ENCODE peak calls at places on chromosomes 1 and 21, in four cellular contexts. One of them, this sample, is unnamed.

GRCh38 chr1:17669866-17670451 is 85.2 kb upstream of the ACTL8 start:
- DNase-seq in activated CD4-positive, CD25-positive, alpha-beta regulatory T cell: no peak
- DNase-seq in EL: no peak
- DNase-seq in HT1080: no peak
- DNase-seq in this sample: no peak

GRCh38 chr21:45366931-45367401 is 38.0 kb upstream of the COL18A1 start:
- DNase-seq in activated CD4-positive, CD25-positive, alpha-beta regulatory T cell: no peak
- DNase-seq in EL: peak
- DNase-seq in HT1080: peak
- DNase-seq in this sample: no peak

GRCh38 chr1:202154766-202155477 is 5.5 kb downstream of the PTPN7 start:
- DNase-seq in activated CD4-positive, CD25-positive, alpha-beta regulatory T cell: no peak
- DNase-seq in EL: peak
- DNase-seq in HT1080: peak
- DNase-seq in this sample: peak

GRCh38 chr21:33406493-33406892 is 3.3 kb downstream of the IFNGR2 start:
- DNase-seq in activated CD4-positive, CD25-positive, alpha-beta regulatory T cell: no peak
- DNase-seq in EL: no peak
- DNase-seq in HT1080: no peak
- DNase-seq in this sample: no peak

GRCh38 chr1:178651742-178652141 is 73.3 kb upstream of the RALGPS2 start:
- DNase-seq in activated CD4-positive, CD25-positive, alpha-beta regulatory T cell: no peak
- DNase-seq in EL: no peak
- DNase-seq in HT1080: no peak
- DNase-seq in this sample: no peak

GRCh38 chr1:161771166-161771565 is 5.0 kb downstream of the ATF6 start:
- DNase-seq in activated CD4-positive, CD25-positive, alpha-beta regulatory T cell: no peak
- DNase-seq in EL: no peak
- DNase-seq in HT1080: no peak
- DNase-seq in this sample: no peak

GRCh38 chr21:42261832-42262200 is 42.9 kb downstream of the ABCG1 start:
- DNase-seq in activated CD4-positive, CD25-positive, alpha-beta regulatory T cell: no peak
- DNase-seq in EL: no peak
- DNase-seq in HT1080: no peak
- DNase-seq in this sample: no peak

GRCh38 chr1:197141556-197141955 is 4.9 kb downstream of the ASPM start:
- DNase-seq in activated CD4-positive, CD25-positive, alpha-beta regulatory T cell: no peak
- DNase-seq in EL: no peak
- DNase-seq in HT1080: no peak
- DNase-seq in this sample: no peak

GRCh38 chr1:23657659-23658275 is 33.8 kb upstream of the RPL11 start:
- DNase-seq in activated CD4-positive, CD25-positive, alpha-beta regulatory T cell: no peak
- DNase-seq in EL: peak
- DNase-seq in HT1080: peak
- DNase-seq in this sample: peak

GRCh38 chr1:218674280-218674773 is 329.2 kb downstream of the TGFB2 start:
- DNase-seq in activated CD4-positive, CD25-positive, alpha-beta regulatory T cell: no peak
- DNase-seq in EL: peak
- DNase-seq in HT1080: peak
- DNase-seq in this sample: peak

GRCh38 chr1:73359001-73359400 is 839.0 kb downstream of the LRRIQ3 start:
- DNase-seq in activated CD4-positive, CD25-positive, alpha-beta regulatory T cell: no peak
- DNase-seq in EL: no peak
- DNase-seq in HT1080: peak
- DNase-seq in this sample: no peak

GRCh38 chr1:3763351-3764125 is 9.0 kb upstream of the SMIM1 start:
- DNase-seq in activated CD4-positive, CD25-positive, alpha-beta regulatory T cell: no peak
- DNase-seq in EL: no peak
- DNase-seq in HT1080: no peak
- DNase-seq in this sample: no peak

GRCh38 chr1:42272920-42273319 is 62.1 kb downstream of the FOXJ3 start:
- DNase-seq in activated CD4-positive, CD25-positive, alpha-beta regulatory T cell: no peak
- DNase-seq in EL: no peak
- DNase-seq in HT1080: no peak
- DNase-seq in this sample: no peak

GRCh38 chr1:3135073-3135745 is 66.2 kb downstream of the PRDM16 start:
- DNase-seq in activated CD4-positive, CD25-positive, alpha-beta regulatory T cell: no peak
- DNase-seq in EL: no peak
- DNase-seq in HT1080: no peak
- DNase-seq in this sample: no peak

GRCh38 chr1:175481126-175482071 is 262.0 kb downstream of the TNR start:
- DNase-seq in activated CD4-positive, CD25-positive, alpha-beta regulatory T cell: no peak
- DNase-seq in EL: peak
- DNase-seq in HT1080: no peak
- DNase-seq in this sample: no peak

GRCh38 chr1:184752656-184753055 is 2.0 kb downstream of the EDEM3 start:
- DNase-seq in activated CD4-positive, CD25-positive, alpha-beta regulatory T cell: no peak
- DNase-seq in EL: no peak
- DNase-seq in HT1080: no peak
- DNase-seq in this sample: no peak

GRCh38 chr1:79822053-79822452 is 815.5 kb upstream of the ADGRL4 start:
- DNase-seq in activated CD4-positive, CD25-positive, alpha-beta regulatory T cell: no peak
- DNase-seq in EL: no peak
- DNase-seq in HT1080: no peak
- DNase-seq in this sample: no peak

GRCh38 chr1:226104671-226105121 is 42.2 kb downstream of the H3-3A start:
- DNase-seq in activated CD4-positive, CD25-positive, alpha-beta regulatory T cell: no peak
- DNase-seq in EL: peak
- DNase-seq in HT1080: peak
- DNase-seq in this sample: no peak

GRCh38 chr21:45336870-45337269 is 49.2 kb upstream of the POFUT2 start:
- DNase-seq in activated CD4-positive, CD25-positive, alpha-beta regulatory T cell: no peak
- DNase-seq in EL: peak
- DNase-seq in HT1080: peak
- DNase-seq in this sample: no peak

GRCh38 chr1:180787628-180788307 is 124.9 kb upstream of the KIAA1614 start:
- DNase-seq in activated CD4-positive, CD25-positive, alpha-beta regulatory T cell: no peak
- DNase-seq in EL: no peak
- DNase-seq in HT1080: no peak
- DNase-seq in this sample: no peak

GRCh38 chr1:221356693-221357092 is 385.2 kb downstream of the DUSP10 start:
- DNase-seq in activated CD4-positive, CD25-positive, alpha-beta regulatory T cell: no peak
- DNase-seq in EL: no peak
- DNase-seq in HT1080: no peak
- DNase-seq in this sample: no peak

GRCh38 chr1:17875171-17875881 is 120.2 kb downstream of the ACTL8 start:
- DNase-seq in activated CD4-positive, CD25-positive, alpha-beta regulatory T cell: no peak
- DNase-seq in EL: peak
- DNase-seq in HT1080: peak
- DNase-seq in this sample: no peak

GRCh38 chr1:207818971-207819451 is 67.2 kb downstream of the CD46 start:
- DNase-seq in activated CD4-positive, CD25-positive, alpha-beta regulatory T cell: no peak
- DNase-seq in EL: peak
- DNase-seq in HT1080: peak
- DNase-seq in this sample: no peak

GRCh38 chr1:28417441-28418277 is 48.1 kb downstream of the PHACTR4 start:
- DNase-seq in activated CD4-positive, CD25-positive, alpha-beta regulatory T cell: no peak
- DNase-seq in EL: peak
- DNase-seq in HT1080: peak
- DNase-seq in this sample: no peak

GRCh38 chr21:32771134-32771523 is 426 bp downstream of the PAXBP1 start:
- DNase-seq in activated CD4-positive, CD25-positive, alpha-beta regulatory T cell: peak
- DNase-seq in EL: peak
- DNase-seq in HT1080: no peak
- DNase-seq in this sample: peak

GRCh38 chr1:230772457-230773395 is 25.5 kb downstream of the CAPN9 start:
- DNase-seq in activated CD4-positive, CD25-positive, alpha-beta regulatory T cell: no peak
- DNase-seq in EL: peak
- DNase-seq in HT1080: peak
- DNase-seq in this sample: no peak

GRCh38 chr1:217230412-217230811 is 400.5 kb downstream of the GPATCH2 start:
- DNase-seq in activated CD4-positive, CD25-positive, alpha-beta regulatory T cell: no peak
- DNase-seq in EL: no peak
- DNase-seq in HT1080: no peak
- DNase-seq in this sample: no peak

GRCh38 chr1:69104859-69105258 is 462.9 kb upstream of the LRRC7 start:
- DNase-seq in activated CD4-positive, CD25-positive, alpha-beta regulatory T cell: no peak
- DNase-seq in EL: no peak
- DNase-seq in HT1080: no peak
- DNase-seq in this sample: no peak

GRCh38 chr1:42264791-42265190 is 70.2 kb downstream of the FOXJ3 start:
- DNase-seq in activated CD4-positive, CD25-positive, alpha-beta regulatory T cell: no peak
- DNase-seq in EL: no peak
- DNase-seq in HT1080: no peak
- DNase-seq in this sample: no peak

GRCh38 chr1:167763525-167764220 is 41.9 kb downstream of the MPZL1 start:
- DNase-seq in activated CD4-positive, CD25-positive, alpha-beta regulatory T cell: no peak
- DNase-seq in EL: no peak
- DNase-seq in HT1080: no peak
- DNase-seq in this sample: no peak

GRCh38 chr1:174158767-174159252 is 510 bp upstream of the RABGAP1L start:
- DNase-seq in activated CD4-positive, CD25-positive, alpha-beta regulatory T cell: no peak
- DNase-seq in EL: no peak
- DNase-seq in HT1080: no peak
- DNase-seq in this sample: no peak

GRCh38 chr1:57736940-57737339 is 313.1 kb upstream of the DAB1 start:
- DNase-seq in activated CD4-positive, CD25-positive, alpha-beta regulatory T cell: no peak
- DNase-seq in EL: no peak
- DNase-seq in HT1080: peak
- DNase-seq in this sample: no peak

GRCh38 chr1:45009956-45010854 is 919 bp downstream of the HECTD3 start:
- DNase-seq in activated CD4-positive, CD25-positive, alpha-beta regulatory T cell: no peak
- DNase-seq in EL: peak
- DNase-seq in HT1080: no peak
- DNase-seq in this sample: peak

GRCh38 chr1:11744287-11744686 is 8.4 kb downstream of the AGTRAP start:
- DNase-seq in activated CD4-positive, CD25-positive, alpha-beta regulatory T cell: no peak
- DNase-seq in EL: no peak
- DNase-seq in HT1080: no peak
- DNase-seq in this sample: no peak

GRCh38 chr1:1020000-1020404 is at the start of gene AGRN:
- DNase-seq in activated CD4-positive, CD25-positive, alpha-beta regulatory T cell: no peak
- DNase-seq in EL: no peak
- DNase-seq in HT1080: no peak
- DNase-seq in this sample: peak

GRCh38 chr1:195462646-195463045 is 1145.6 kb downstream of the KCNT2 start:
- DNase-seq in activated CD4-positive, CD25-positive, alpha-beta regulatory T cell: no peak
- DNase-seq in EL: peak
- DNase-seq in HT1080: no peak
- DNase-seq in this sample: no peak

GRCh38 chr1:161440312-161440894 is 64.9 kb upstream of the FCGR2A start:
- DNase-seq in activated CD4-positive, CD25-positive, alpha-beta regulatory T cell: no peak
- DNase-seq in EL: peak
- DNase-seq in HT1080: peak
- DNase-seq in this sample: peak

GRCh38 chr1:154445040-154445472 is 39.9 kb downstream of the IL6R start:
- DNase-seq in activated CD4-positive, CD25-positive, alpha-beta regulatory T cell: no peak
- DNase-seq in EL: peak
- DNase-seq in HT1080: peak
- DNase-seq in this sample: no peak

This sample was measured in nephron progenitor cell.